ENCODE peak calls at places on chromosomes 5 and 9, in six cellular contexts. Y is H9, H is GM23248, R is OCI-LY7, P is hepatocyte, Z is GM23338. O is an unnamed sample.

GRCh38 chr5:138022912-138023311 is 10.0 kb downstream of the FAM13B start:
- DNase-seq in R (no peak), H (no peak), Y (no peak), Z (no peak), P (no peak), O (no peak)

GRCh38 chr5:60437308-60437707 is 262.7 kb downstream of the DEPDC1B start:
- DNase-seq in H (no peak), P (no peak), Y (no peak), R (no peak), Z (no peak), O (peak; percentile 49)

GRCh38 chr9:35660966-35661413 is 2.9 kb downstream of the CCDC107 start:
- DNase-seq in R (no peak), P (peak; percentile 47), Z (peak; percentile 56), H (peak; percentile 53), Y (no peak), O (no peak)

GRCh38 chr9:88776717-88777497 is 214.4 kb upstream of the S1PR3 start:
- DNase-seq in R (no peak), H (peak; percentile 88), Y (no peak), P (no peak), Z (no peak), O (peak; percentile 48)

GRCh38 chr9:69470186-69470977 is 145.4 kb downstream of the ENTREP1 start:
- DNase-seq in Y (no peak), H (no peak), Z (no peak), P (peak; percentile 80), R (no peak), O (peak; percentile 4)

GRCh38 chr9:135336722-135337490 is 142.7 kb upstream of the PPP1R26 start:
- DNase-seq in H (no peak), Z (no peak), P (no peak), R (no peak), Y (peak; percentile 22), O (no peak)

GRCh38 chr5:21181726-21182125 is 1193.7 kb upstream of the CDH18 start:
- DNase-seq in P (no peak), Y (no peak), R (no peak), Z (no peak), H (no peak), O (no peak)

GRCh38 chr9:81694541-81694940 is 5.2 kb upstream of the TLE1 start:
- DNase-seq in R (no peak), Y (no peak), Z (peak; percentile 24), H (no peak), P (no peak), O (no peak)

GRCh38 chr5:136677219-136677618 is 311.9 kb upstream of the TRPC7 start:
- DNase-seq in Z (no peak), H (peak; percentile 1), P (no peak), Y (no peak), R (no peak), O (no peak)

GRCh38 chr5:123439616-123440153 is 16.5 kb upstream of the CEP120 start:
- DNase-seq in Z (no peak), R (no peak), H (no peak), P (no peak), Y (no peak), O (peak; percentile 14)

GRCh38 chr5:38426493-38426892 is 130.0 kb downstream of the LIFR start:
- DNase-seq in Z (no peak), P (no peak), R (no peak), Y (no peak), H (peak; percentile 65), O (no peak)
- H2AFZ ChIP-seq in Z (peak overlapping the region; percentile 91), P (no peak overlapping the region), R (no peak overlapping the region), Y (no peak overlapping the region), H (no peak overlapping the region), O (no peak overlapping the region)

GRCh38 chr9:99822096-99822595 is 461 bp downstream of the NR4A3 start:
- DNase-seq in Z (no peak), H (peak; percentile 74), P (no peak), Y (no peak), R (no peak), O (peak; percentile 60)

GRCh38 chr9:99825158-99826046 is 3.7 kb downstream of the NR4A3 start:
- DNase-seq in R (no peak), Z (peak; percentile 45), P (no peak), H (no peak), Y (peak; percentile 53), O (no peak)

GRCh38 chr9:99824378-99825157 is 2.9 kb downstream of the NR4A3 start:
- DNase-seq in Y (peak; percentile 81), H (peak; percentile 62), Z (peak; percentile 90), P (peak; percentile 58), R (peak; percentile 70), O (peak; percentile 78)

GRCh38 chr9:99822596-99823391 is 1.1 kb downstream of the NR4A3 start:
- DNase-seq in P (peak; percentile 59), R (peak; percentile 39), Z (peak; percentile 81), Y (peak; percentile 81), H (peak; percentile 82), O (peak; percentile 78)

GRCh38 chr9:99823392-99824377 is 2.0 kb downstream of the NR4A3 start:
- DNase-seq in R (peak; percentile 11), P (peak; percentile 48), Y (peak; percentile 51), Z (peak; percentile 50), H (peak; percentile 71), O (peak; percentile 53)
- H3K27ac ChIP-seq in R (no peak overlapping the region), P (no peak overlapping the region), Y (no peak overlapping the region), Z (no peak overlapping the region), H (peak overlapping the region; percentile 97), O (no peak overlapping the region)

GRCh38 chr5:177128551-177128976 is 5.0 kb upstream of the NSD1 start:
- DNase-seq in H (peak; percentile 26), P (no peak), Y (no peak), R (no peak), Z (no peak), O (no peak)
- H2AFZ ChIP-seq in H (peak overlapping the region; percentile 72), P (no peak overlapping the region), Y (no peak overlapping the region), R (peak overlapping the region; percentile 40), Z (no peak overlapping the region), O (no peak overlapping the region)

GRCh38 chr5:173027905-173028304 is 28.2 kb upstream of the CREBRF start:
- DNase-seq in Z (no peak), H (no peak), P (no peak), Y (no peak), R (no peak), O (no peak)
- H3K27ac ChIP-seq in Z (no peak overlapping the region), H (no peak overlapping the region), P (no peak overlapping the region), Y (no peak overlapping the region), R (peak overlapping the region; percentile 46), O (no peak overlapping the region)

GRCh38 chr9:93827545-93828330 is 127.4 kb downstream of the BARX1 start:
- DNase-seq in Z (peak; percentile 83), R (peak; percentile 9), P (peak; percentile 73), Y (peak; percentile 88), H (peak; percentile 67), O (no peak)
- H2AFZ ChIP-seq in Z (peak overlapping the region; percentile 96), R (no peak overlapping the region), P (peak overlapping the region; percentile 74), Y (no peak overlapping the region), H (peak overlapping the region; percentile 53), O (no peak overlapping the region)

DNA sequence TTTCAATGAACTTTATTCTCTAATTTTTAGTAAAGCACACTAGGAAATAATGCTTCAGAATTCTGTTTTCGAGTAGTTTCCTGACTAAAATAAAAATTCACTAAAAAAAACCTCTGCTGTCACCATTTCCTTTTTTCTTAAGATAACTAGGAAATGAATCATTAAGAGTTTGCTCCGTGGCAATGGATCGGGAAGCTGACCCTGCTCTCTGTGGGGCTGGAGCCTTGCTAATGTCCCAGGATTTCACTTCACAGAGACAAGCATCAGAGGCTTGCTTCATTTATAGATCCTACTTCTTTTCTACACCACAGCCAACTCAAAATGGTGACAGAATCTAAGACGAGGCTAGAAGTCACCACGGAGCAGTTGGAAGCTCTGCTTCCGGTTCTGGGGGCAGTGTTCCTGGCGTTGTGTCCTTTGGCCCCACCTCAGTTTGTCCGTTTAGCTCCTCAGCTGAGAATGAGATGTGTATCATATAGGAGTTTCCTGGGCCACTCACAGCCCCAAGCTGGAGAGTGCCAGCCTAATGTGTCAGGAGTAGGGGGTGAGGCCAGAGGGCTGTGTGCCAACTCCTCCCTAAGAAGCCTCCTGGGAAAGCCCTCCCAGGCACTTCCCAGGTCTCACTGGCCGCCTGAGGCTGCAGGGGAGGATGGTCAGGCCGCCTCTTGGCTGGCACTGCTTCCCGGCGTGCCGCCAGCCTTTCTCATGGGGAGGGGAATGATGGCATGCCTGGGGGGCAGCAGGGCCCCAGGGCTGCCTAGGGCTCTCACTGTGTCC is 19.6 kb downstream of the TENT4A start:
- DNase-seq in R (no peak), H (peak; percentile 95), Y (no peak), Z (no peak), P (no peak), O (no peak)
- H3K27ac ChIP-seq in R (no peak overlapping the region), H (peak overlapping the region; percentile 99), Y (no peak overlapping the region), Z (peak overlapping the region; percentile 60), P (no peak overlapping the region), O (no peak overlapping the region)

DNA sequence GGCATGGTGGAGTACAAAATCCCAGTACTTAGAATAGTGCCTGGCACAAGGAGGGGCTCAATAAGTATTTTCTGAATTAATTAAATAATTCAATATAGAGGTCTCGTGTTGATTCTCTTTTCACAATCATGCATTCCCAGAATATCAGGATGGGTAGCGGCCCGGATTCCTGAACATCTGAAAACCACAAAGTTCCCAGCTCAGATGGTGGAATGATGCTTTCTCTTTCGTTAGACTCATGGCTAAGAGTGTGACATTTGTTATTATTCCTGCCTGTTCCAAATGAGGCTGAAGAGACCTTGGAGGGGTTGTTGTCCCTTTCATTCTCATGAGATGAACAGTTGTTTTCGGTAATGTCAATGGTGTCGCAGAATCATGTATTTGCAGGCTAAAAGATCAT is 95.4 kb upstream of the LIFR start:
- DNase-seq in Y (no peak), Z (no peak), R (no peak), P (no peak), H (no peak), O (no peak)
- H2AFZ ChIP-seq in Y (no peak overlapping the region), Z (no peak overlapping the region), R (no peak overlapping the region), P (no peak overlapping the region), H (no peak overlapping the region), O (no peak overlapping the region)